ENCODE peak calls at places on chromosomes 6 and 20, in ten cellular contexts. One of them, this sample, is unnamed.

GRCh38 chr6:119323926-119324325 is 25.6 kb downstream of the MAN1A1 start:
- DNase-seq in activated CD8-positive, alpha-beta memory T cell treated with anti-CD3 and anti-CD28 coated beads for 1 hour: no peak
- DNase-seq in GM03348: no peak
- DNase-seq in GM12892: no peak
- DNase-seq in tibial nerve: no peak
- DNase-seq in vagina: no peak
- DNase-seq in AG04450: no peak
- DNase-seq in BE2C: no peak
- DNase-seq in brain pericyte: no peak
- DNase-seq in transverse colon: no peak
- DNase-seq in this sample: no peak

GRCh38 chr20:13017883-13018535 is 9.2 kb downstream of the SPTLC3 start:
- DNase-seq in activated CD8-positive, alpha-beta memory T cell treated with anti-CD3 and anti-CD28 coated beads for 1 hour: no peak
- DNase-seq in GM03348: no peak
- DNase-seq in GM12892: no peak
- DNase-seq in tibial nerve: no peak
- DNase-seq in vagina: no peak
- DNase-seq in AG04450: no peak
- DNase-seq in BE2C: no peak
- DNase-seq in brain pericyte: no peak
- DNase-seq in transverse colon: no peak
- DNase-seq in this sample: no peak

GRCh38 chr6:103750603-103751002 is 1109.1 kb downstream of the HACE1 start:
- DNase-seq in activated CD8-positive, alpha-beta memory T cell treated with anti-CD3 and anti-CD28 coated beads for 1 hour: no peak
- DNase-seq in GM03348: no peak
- DNase-seq in GM12892: no peak
- DNase-seq in tibial nerve: no peak
- DNase-seq in vagina: no peak
- DNase-seq in AG04450: no peak
- DNase-seq in BE2C: no peak
- DNase-seq in brain pericyte: no peak
- DNase-seq in transverse colon: no peak
- DNase-seq in this sample: no peak

GRCh38 chr20:51594206-51594998 is 51.9 kb upstream of the NFATC2 start:
- DNase-seq in activated CD8-positive, alpha-beta memory T cell treated with anti-CD3 and anti-CD28 coated beads for 1 hour: no peak
- DNase-seq in GM03348: no peak
- DNase-seq in GM12892: no peak
- DNase-seq in tibial nerve: peak
- DNase-seq in vagina: no peak
- DNase-seq in AG04450: no peak
- DNase-seq in BE2C: no peak
- DNase-seq in brain pericyte: no peak
- DNase-seq in transverse colon: no peak
- DNase-seq in this sample: no peak

GRCh38 chr20:54197621-54198604 is 10.0 kb upstream of the PFDN4 start:
- DNase-seq in activated CD8-positive, alpha-beta memory T cell treated with anti-CD3 and anti-CD28 coated beads for 1 hour: no peak
- DNase-seq in GM03348: peak
- DNase-seq in GM12892: no peak
- DNase-seq in tibial nerve: no peak
- DNase-seq in vagina: no peak
- DNase-seq in AG04450: no peak
- DNase-seq in BE2C: no peak
- DNase-seq in brain pericyte: no peak
- DNase-seq in transverse colon: no peak
- DNase-seq in this sample: peak

GRCh38 chr6:38775870-38776269 is 60.8 kb downstream of the DNAH8 start:
- DNase-seq in activated CD8-positive, alpha-beta memory T cell treated with anti-CD3 and anti-CD28 coated beads for 1 hour: no peak
- DNase-seq in GM03348: no peak
- DNase-seq in GM12892: no peak
- DNase-seq in tibial nerve: no peak
- DNase-seq in vagina: no peak
- DNase-seq in AG04450: no peak
- DNase-seq in BE2C: no peak
- DNase-seq in brain pericyte: no peak
- DNase-seq in transverse colon: no peak
- DNase-seq in this sample: no peak

GRCh38 chr20:3390759-3391500 is 16.5 kb downstream of the DNAAF9 start:
- DNase-seq in activated CD8-positive, alpha-beta memory T cell treated with anti-CD3 and anti-CD28 coated beads for 1 hour: no peak
- DNase-seq in GM03348: no peak
- DNase-seq in GM12892: no peak
- DNase-seq in tibial nerve: no peak
- DNase-seq in vagina: no peak
- DNase-seq in AG04450: no peak
- DNase-seq in BE2C: no peak
- DNase-seq in brain pericyte: no peak
- DNase-seq in transverse colon: no peak
- DNase-seq in this sample: no peak

GRCh38 chr6:168518867-168519266 is 77.9 kb downstream of the SMOC2 start:
- DNase-seq in activated CD8-positive, alpha-beta memory T cell treated with anti-CD3 and anti-CD28 coated beads for 1 hour: no peak
- DNase-seq in GM03348: no peak
- DNase-seq in GM12892: no peak
- DNase-seq in tibial nerve: no peak
- DNase-seq in vagina: no peak
- DNase-seq in AG04450: no peak
- DNase-seq in BE2C: no peak
- DNase-seq in brain pericyte: no peak
- DNase-seq in transverse colon: no peak
- DNase-seq in this sample: no peak

GRCh38 chr6:2514965-2515543 is 235.7 kb downstream of the MYLK4 start:
- DNase-seq in activated CD8-positive, alpha-beta memory T cell treated with anti-CD3 and anti-CD28 coated beads for 1 hour: no peak
- DNase-seq in GM03348: no peak
- DNase-seq in GM12892: no peak
- DNase-seq in tibial nerve: no peak
- DNase-seq in vagina: no peak
- DNase-seq in AG04450: no peak
- DNase-seq in BE2C: no peak
- DNase-seq in brain pericyte: no peak
- DNase-seq in transverse colon: peak
- DNase-seq in this sample: no peak

GRCh38 chr20:6665161-6665560 is 102.3 kb upstream of the BMP2 start:
- DNase-seq in activated CD8-positive, alpha-beta memory T cell treated with anti-CD3 and anti-CD28 coated beads for 1 hour: no peak
- DNase-seq in GM03348: no peak
- DNase-seq in GM12892: no peak
- DNase-seq in tibial nerve: no peak
- DNase-seq in vagina: no peak
- DNase-seq in AG04450: no peak
- DNase-seq in BE2C: no peak
- DNase-seq in brain pericyte: no peak
- DNase-seq in transverse colon: no peak
- DNase-seq in this sample: peak

GRCh38 chr20:63893999-63894357 is 948 bp upstream of the DNAJC5 start:
- DNase-seq in activated CD8-positive, alpha-beta memory T cell treated with anti-CD3 and anti-CD28 coated beads for 1 hour: no peak
- DNase-seq in GM03348: no peak
- DNase-seq in GM12892: no peak
- DNase-seq in tibial nerve: no peak
- DNase-seq in vagina: no peak
- DNase-seq in AG04450: no peak
- DNase-seq in BE2C: no peak
- DNase-seq in brain pericyte: no peak
- DNase-seq in transverse colon: no peak
- DNase-seq in this sample: no peak

GRCh38 chr6:118171852-118172251 is 264.8 kb downstream of the SLC35F1 start:
- DNase-seq in activated CD8-positive, alpha-beta memory T cell treated with anti-CD3 and anti-CD28 coated beads for 1 hour: no peak
- DNase-seq in GM03348: no peak
- DNase-seq in GM12892: no peak
- DNase-seq in tibial nerve: no peak
- DNase-seq in vagina: no peak
- DNase-seq in AG04450: no peak
- DNase-seq in BE2C: no peak
- DNase-seq in brain pericyte: no peak
- DNase-seq in transverse colon: no peak
- DNase-seq in this sample: peak

GRCh38 chr20:23629542-23630391 is 8.0 kb downstream of the CST3 start:
- DNase-seq in activated CD8-positive, alpha-beta memory T cell treated with anti-CD3 and anti-CD28 coated beads for 1 hour: no peak
- DNase-seq in GM03348: no peak
- DNase-seq in GM12892: no peak
- DNase-seq in tibial nerve: no peak
- DNase-seq in vagina: no peak
- DNase-seq in AG04450: no peak
- DNase-seq in BE2C: no peak
- DNase-seq in brain pericyte: no peak
- DNase-seq in transverse colon: no peak
- DNase-seq in this sample: no peak

GRCh38 chr20:47258745-47259695 is 97.5 kb downstream of the ZMYND8 start:
- DNase-seq in activated CD8-positive, alpha-beta memory T cell treated with anti-CD3 and anti-CD28 coated beads for 1 hour: no peak
- DNase-seq in GM03348: no peak
- DNase-seq in GM12892: peak
- DNase-seq in tibial nerve: peak
- DNase-seq in vagina: no peak
- DNase-seq in AG04450: no peak
- DNase-seq in BE2C: no peak
- DNase-seq in brain pericyte: no peak
- DNase-seq in transverse colon: no peak
- DNase-seq in this sample: no peak

GRCh38 chr20:30811896-30812671 is 445.4 kb upstream of the DEFB115 start:
- DNase-seq in activated CD8-positive, alpha-beta memory T cell treated with anti-CD3 and anti-CD28 coated beads for 1 hour: no peak
- DNase-seq in GM03348: peak
- DNase-seq in GM12892: peak
- DNase-seq in tibial nerve: no peak
- DNase-seq in vagina: no peak
- DNase-seq in AG04450: no peak
- DNase-seq in BE2C: no peak
- DNase-seq in brain pericyte: no peak
- DNase-seq in transverse colon: no peak
- DNase-seq in this sample: no peak

GRCh38 chr6:3509326-3509725 is 52.5 kb upstream of the SLC22A23 start:
- DNase-seq in activated CD8-positive, alpha-beta memory T cell treated with anti-CD3 and anti-CD28 coated beads for 1 hour: no peak
- DNase-seq in GM03348: peak
- DNase-seq in GM12892: no peak
- DNase-seq in tibial nerve: no peak
- DNase-seq in vagina: no peak
- DNase-seq in AG04450: no peak
- DNase-seq in BE2C: no peak
- DNase-seq in brain pericyte: no peak
- DNase-seq in transverse colon: no peak
- DNase-seq in this sample: no peak

GRCh38 chr6:119865466-119866350 is 516.1 kb upstream of the MAN1A1 start:
- DNase-seq in activated CD8-positive, alpha-beta memory T cell treated with anti-CD3 and anti-CD28 coated beads for 1 hour: no peak
- DNase-seq in GM03348: no peak
- DNase-seq in GM12892: no peak
- DNase-seq in tibial nerve: no peak
- DNase-seq in vagina: no peak
- DNase-seq in AG04450: no peak
- DNase-seq in BE2C: no peak
- DNase-seq in brain pericyte: no peak
- DNase-seq in transverse colon: no peak
- DNase-seq in this sample: peak

GRCh38 chr20:39318911-39319310 is 356.8 kb downstream of the DHX35 start:
- DNase-seq in activated CD8-positive, alpha-beta memory T cell treated with anti-CD3 and anti-CD28 coated beads for 1 hour: no peak
- DNase-seq in GM03348: no peak
- DNase-seq in GM12892: no peak
- DNase-seq in tibial nerve: no peak
- DNase-seq in vagina: no peak
- DNase-seq in AG04450: no peak
- DNase-seq in BE2C: no peak
- DNase-seq in brain pericyte: no peak
- DNase-seq in transverse colon: no peak
- DNase-seq in this sample: no peak

GRCh38 chr6:80280258-80281010 is 174.0 kb downstream of the BCKDHB start:
- DNase-seq in activated CD8-positive, alpha-beta memory T cell treated with anti-CD3 and anti-CD28 coated beads for 1 hour: no peak
- DNase-seq in GM03348: no peak
- DNase-seq in GM12892: no peak
- DNase-seq in tibial nerve: no peak
- DNase-seq in vagina: no peak
- DNase-seq in AG04450: no peak
- DNase-seq in BE2C: no peak
- DNase-seq in brain pericyte: no peak
- DNase-seq in transverse colon: no peak
- DNase-seq in this sample: no peak

GRCh38 chr6:2760882-2761842 is 4.0 kb upstream of the WRNIP1 start:
- DNase-seq in activated CD8-positive, alpha-beta memory T cell treated with anti-CD3 and anti-CD28 coated beads for 1 hour: no peak
- DNase-seq in GM03348: no peak
- DNase-seq in GM12892: no peak
- DNase-seq in tibial nerve: no peak
- DNase-seq in vagina: no peak
- DNase-seq in AG04450: no peak
- DNase-seq in BE2C: no peak
- DNase-seq in brain pericyte: no peak
- DNase-seq in transverse colon: no peak
- DNase-seq in this sample: no peak

GRCh38 chr6:10531942-10532341 is 10.8 kb downstream of the GCNT2 start:
- DNase-seq in activated CD8-positive, alpha-beta memory T cell treated with anti-CD3 and anti-CD28 coated beads for 1 hour: no peak
- DNase-seq in GM03348: no peak
- DNase-seq in GM12892: no peak
- DNase-seq in tibial nerve: no peak
- DNase-seq in vagina: no peak
- DNase-seq in AG04450: no peak
- DNase-seq in BE2C: no peak
- DNase-seq in brain pericyte: no peak
- DNase-seq in transverse colon: no peak
- DNase-seq in this sample: no peak

GRCh38 chr20:9407805-9408421 is 106.5 kb upstream of the LAMP5 start:
- DNase-seq in activated CD8-positive, alpha-beta memory T cell treated with anti-CD3 and anti-CD28 coated beads for 1 hour: no peak
- DNase-seq in GM03348: peak
- DNase-seq in GM12892: peak
- DNase-seq in tibial nerve: peak
- DNase-seq in vagina: no peak
- DNase-seq in AG04450: peak
- DNase-seq in BE2C: peak
- DNase-seq in brain pericyte: peak
- DNase-seq in transverse colon: peak
- DNase-seq in this sample: peak

GRCh38 chr6:87384449-87384848 is 23.3 kb upstream of the CFAP206 start:
- DNase-seq in activated CD8-positive, alpha-beta memory T cell treated with anti-CD3 and anti-CD28 coated beads for 1 hour: no peak
- DNase-seq in GM03348: no peak
- DNase-seq in GM12892: no peak
- DNase-seq in tibial nerve: no peak
- DNase-seq in vagina: no peak
- DNase-seq in AG04450: no peak
- DNase-seq in BE2C: no peak
- DNase-seq in brain pericyte: no peak
- DNase-seq in transverse colon: no peak
- DNase-seq in this sample: no peak

GRCh38 chr6:12844284-12845223 is 128.0 kb downstream of the PHACTR1 start:
- DNase-seq in activated CD8-positive, alpha-beta memory T cell treated with anti-CD3 and anti-CD28 coated beads for 1 hour: no peak
- DNase-seq in GM03348: peak
- DNase-seq in GM12892: peak
- DNase-seq in tibial nerve: no peak
- DNase-seq in vagina: no peak
- DNase-seq in AG04450: no peak
- DNase-seq in BE2C: no peak
- DNase-seq in brain pericyte: no peak
- DNase-seq in transverse colon: no peak
- DNase-seq in this sample: no peak

GRCh38 chr6:28429781-28430180 is 13.5 kb downstream of the ZSCAN23 start:
- DNase-seq in activated CD8-positive, alpha-beta memory T cell treated with anti-CD3 and anti-CD28 coated beads for 1 hour: no peak
- DNase-seq in GM03348: no peak
- DNase-seq in GM12892: no peak
- DNase-seq in tibial nerve: no peak
- DNase-seq in vagina: no peak
- DNase-seq in AG04450: no peak
- DNase-seq in BE2C: no peak
- DNase-seq in brain pericyte: no peak
- DNase-seq in transverse colon: no peak
- DNase-seq in this sample: no peak

GRCh38 chr6:7138921-7139358 is 31.2 kb downstream of the RREB1 start:
- DNase-seq in activated CD8-positive, alpha-beta memory T cell treated with anti-CD3 and anti-CD28 coated beads for 1 hour: no peak
- DNase-seq in GM03348: no peak
- DNase-seq in GM12892: no peak
- DNase-seq in tibial nerve: no peak
- DNase-seq in vagina: no peak
- DNase-seq in AG04450: no peak
- DNase-seq in BE2C: no peak
- DNase-seq in brain pericyte: no peak
- DNase-seq in transverse colon: peak
- DNase-seq in this sample: no peak

GRCh38 chr6:70846207-70846835 is 110.5 kb downstream of the B3GAT2 start:
- DNase-seq in activated CD8-positive, alpha-beta memory T cell treated with anti-CD3 and anti-CD28 coated beads for 1 hour: no peak
- DNase-seq in GM03348: no peak
- DNase-seq in GM12892: no peak
- DNase-seq in tibial nerve: no peak
- DNase-seq in vagina: no peak
- DNase-seq in AG04450: no peak
- DNase-seq in BE2C: no peak
- DNase-seq in brain pericyte: no peak
- DNase-seq in transverse colon: no peak
- DNase-seq in this sample: no peak

GRCh38 chr6:33716890-33717632 is 5.6 kb upstream of the UQCC2 start:
- DNase-seq in activated CD8-positive, alpha-beta memory T cell treated with anti-CD3 and anti-CD28 coated beads for 1 hour: no peak
- DNase-seq in GM03348: no peak
- DNase-seq in GM12892: no peak
- DNase-seq in tibial nerve: no peak
- DNase-seq in vagina: no peak
- DNase-seq in AG04450: no peak
- DNase-seq in BE2C: no peak
- DNase-seq in brain pericyte: no peak
- DNase-seq in transverse colon: no peak
- DNase-seq in this sample: no peak

This sample was measured in SK-N-MC.